ENCODE peak calls at places on chromosomes 3 and 15, in seven cellular contexts. D is transverse colon, F is GM23338, S is breast epithelium, O is upper lobe of left lung, L is SK-N-MC, V is sigmoid colon. M is an unnamed sample.

GRCh38 chr3:71127463-71128243 is 455.9 kb downstream of the FOXP1 start:
- DNase-seq in D (no peak), F (no peak), S (no peak), O (no peak), L (no peak), V (no peak), M (no peak)

GRCh38 chr3:127779747-127780146 is 42.6 kb downstream of the MGLL start:
- DNase-seq in D (no peak), F (no peak), S (no peak), O (peak), L (no peak), V (no peak), M (peak)

GRCh38 chr3:1381647-1382036 is 288.8 kb downstream of the CNTN6 start:
- DNase-seq in D (no peak), F (no peak), S (no peak), O (no peak), L (no peak), V (no peak), M (no peak)

GRCh38 chr3:65582012-65582717 is 456.6 kb downstream of the MAGI1 start:
- DNase-seq in D (no peak), F (no peak), S (no peak), O (no peak), L (no peak), V (no peak), M (no peak)

GRCh38 chr3:38000965-38001455 is 10.4 kb downstream of the VILL start:
- DNase-seq in D (no peak), F (no peak), S (no peak), O (no peak), L (no peak), V (peak), M (no peak)

GRCh38 chr3:37484884-37485559 is 310.6 kb upstream of the LRRFIP2 start:
- DNase-seq in D (no peak), F (no peak), S (no peak), O (no peak), L (no peak), V (no peak), M (no peak)

GRCh38 chr15:53072077-53072476 is 281.9 kb upstream of the ONECUT1 start:
- DNase-seq in D (peak), F (peak), S (peak), O (peak), L (peak), V (no peak), M (no peak)

GRCh38 chr3:115758076-115758763 is 134.9 kb downstream of the GAP43 start:
- DNase-seq in D (no peak), F (no peak), S (no peak), O (no peak), L (no peak), V (no peak), M (no peak)

GRCh38 chr15:65032823-65033537 is 3.5 kb upstream of the MTFMT start:
- DNase-seq in D (peak), F (peak), S (no peak), O (peak), L (no peak), V (peak), M (no peak)

GRCh38 chr3:152309535-152310317 is 41.0 kb downstream of the MBNL1 start:
- DNase-seq in D (no peak), F (no peak), S (no peak), O (no peak), L (no peak), V (no peak), M (no peak)

GRCh38 chr15:42100021-42100800 is 5.8 kb upstream of the PLA2G4D start:
- DNase-seq in D (no peak), F (no peak), S (no peak), O (peak), L (no peak), V (no peak), M (no peak)

GRCh38 chr3:125434582-125435011 is 59.5 kb upstream of the ZNF148 start:
- DNase-seq in D (no peak), F (no peak), S (no peak), O (no peak), L (no peak), V (no peak), M (no peak)

GRCh38 chr3:155283092-155284056 is 10.1 kb downstream of the STRIT1 start:
- DNase-seq in D (no peak), F (no peak), S (no peak), O (no peak), L (no peak), V (no peak), M (no peak)

GRCh38 chr3:103690536-103690935 is 1255.7 kb downstream of the ZPLD1 start:
- DNase-seq in D (no peak), F (peak), S (no peak), O (no peak), L (no peak), V (no peak), M (no peak)

GRCh38 chr3:12588674-12589054 is 31.8 kb downstream of the MKRN2 start:
- DNase-seq in D (no peak), F (no peak), S (no peak), O (peak), L (no peak), V (no peak), M (no peak)

GRCh38 chr15:67280217-67280616 is 25.6 kb downstream of the IQCH start:
- DNase-seq in D (no peak), F (no peak), S (no peak), O (no peak), L (no peak), V (no peak), M (no peak)

GRCh38 chr3:197534348-197534725 is 21.4 kb downstream of the BDH1 start:
- DNase-seq in D (no peak), F (no peak), S (no peak), O (no peak), L (no peak), V (no peak), M (no peak)

GRCh38 chr3:65497846-65498245 is 540.9 kb downstream of the MAGI1 start:
- DNase-seq in D (no peak), F (no peak), S (no peak), O (no peak), L (no peak), V (no peak), M (no peak)

GRCh38 chr3:128895843-128896365 is 16.5 kb downstream of the ACAD9 start:
- DNase-seq in D (no peak), F (no peak), S (no peak), O (no peak), L (no peak), V (no peak), M (no peak)

GRCh38 chr3:122782804-122783203 is 10.8 kb downstream of the HSPBAP1 start:
- DNase-seq in D (no peak), F (no peak), S (no peak), O (no peak), L (no peak), V (no peak), M (no peak)

GRCh38 chr3:12180218-12180617 is 21.5 kb upstream of the TIMP4 start:
- DNase-seq in D (peak), F (no peak), S (peak), O (peak), L (no peak), V (no peak), M (no peak)

GRCh38 chr3:127786358-127787070 is 35.8 kb downstream of the MGLL start:
- DNase-seq in D (peak), F (no peak), S (peak), O (peak), L (no peak), V (peak), M (no peak)

GRCh38 chr3:5217824-5218595 is 30.5 kb downstream of the EDEM1 start:
- DNase-seq in D (no peak), F (no peak), S (no peak), O (peak), L (no peak), V (no peak), M (no peak)

GRCh38 chr15:89912145-89912673 is 543 bp downstream of the ARPIN start:
- DNase-seq in D (peak), F (peak), S (no peak), O (peak), L (no peak), V (peak), M (no peak)

GRCh38 chr15:89916660-89917059 is 3.9 kb upstream of the ARPIN start:
- DNase-seq in D (no peak), F (no peak), S (no peak), O (no peak), L (no peak), V (no peak), M (no peak)

GRCh38 chr15:89912674-89913396 is at the start of gene ARPIN:
- DNase-seq in D (peak), F (peak), S (no peak), O (peak), L (no peak), V (peak), M (no peak)

GRCh38 chr15:89917442-89918085 is 4.8 kb upstream of the ARPIN start:
- DNase-seq in D (no peak), F (no peak), S (no peak), O (peak), L (no peak), V (no peak), M (no peak)
- TF ChIP-seq POLR2AphosphoS5 in D (no peak), F (no peak), S (no peak), O (no peak), L (no peak), V (no peak), M (no peak)

GRCh38 chr15:74530771-74531143 is 10.3 kb upstream of the ARID3B start:
- DNase-seq in D (no peak), F (no peak), S (no peak), O (no peak), L (no peak), V (no peak), M (no peak)
- TF ChIP-seq POLR2AphosphoS5 in D (no peak), F (no peak), S (no peak), O (no peak), L (no peak), V (no peak), M (no peak)

GRCh38 chr3:172522871-172523818 is at the start of gene TNFSF10:
- DNase-seq in D (peak), F (peak), S (peak), O (peak), L (no peak), V (peak), M (peak)
- TF ChIP-seq POLR2AphosphoS5 in D (peak), F (no peak), S (peak), O (peak), L (no peak), V (peak), M (peak)

GRCh38 chr3:72296477-72297111 is 511.6 kb upstream of the PROK2 start:
- DNase-seq in D (no peak), F (no peak), S (no peak), O (no peak), L (no peak), V (no peak), M (no peak)

GRCh38 chr3:72295974-72296450 is 511.1 kb upstream of the PROK2 start:
- DNase-seq in D (no peak), F (no peak), S (no peak), O (no peak), L (no peak), V (no peak), M (no peak)

GRCh38 chr3:72298201-72299155 is 513.5 kb upstream of the PROK2 start:
- DNase-seq in D (no peak), F (no peak), S (no peak), O (no peak), L (no peak), V (no peak), M (no peak)

GRCh38 chr3:72297481-72297880 is 512.5 kb upstream of the PROK2 start:
- DNase-seq in D (no peak), F (no peak), S (no peak), O (no peak), L (no peak), V (no peak), M (no peak)

GRCh38 chr3:72295276-72295973 is 510.5 kb upstream of the PROK2 start:
- DNase-seq in D (no peak), F (no peak), S (no peak), O (no peak), L (no peak), V (no peak), M (no peak)
- TF ChIP-seq POLR2AphosphoS5 in D (no peak), F (no peak), S (no peak), O (no peak), L (no peak), V (no peak), M (no peak)